ENCODE peak calls at places on chromosomes 6 and 20, in four cellular contexts. J is germinal center, W is EL, M is foreskin melanocyte. T is an unnamed sample.

GRCh38 chr6:33905081-33905609 is 101.3 kb upstream of the MLN start:
- DNase-seq in J (no peak), W (no peak), M (no peak), T (no peak)

GRCh38 chr20:18928626-18929025 is 115.0 kb downstream of the SCP2D1 start:
- DNase-seq in J (no peak), W (no peak), M (no peak), T (no peak)

GRCh38 chr20:38805502-38805957 is at the start of gene PPP1R16B:
- DNase-seq in J (peak), W (peak), M (no peak), T (no peak)

GRCh38 chr20:8155229-8155628 is 23.2 kb downstream of the PLCB1 start:
- DNase-seq in J (no peak), W (peak), M (no peak), T (no peak)

GRCh38 chr6:144104898-144105487 is 9.6 kb upstream of the SF3B5 start:
- DNase-seq in J (peak), W (peak), M (peak), T (peak)

GRCh38 chr6:128465368-128466343 is 54.7 kb downstream of the PTPRK start:
- DNase-seq in J (no peak), W (no peak), M (no peak), T (no peak)

GRCh38 chr20:57476073-57476526 is 48.8 kb downstream of the CTCFL start:
- DNase-seq in J (peak), W (no peak), M (no peak), T (no peak)

GRCh38 chr6:32868257-32868788 is 14.3 kb downstream of the PSMB9 start:
- DNase-seq in J (peak), W (peak), M (peak), T (peak)

GRCh38 chr6:26575494-26575939 is 21.2 kb upstream of the ABT1 start:
- DNase-seq in J (no peak), W (peak), M (no peak), T (no peak)

GRCh38 chr20:38143238-38143645 is 21.8 kb downstream of the TGM2 start:
- DNase-seq in J (no peak), W (no peak), M (no peak), T (peak)

GRCh38 chr20:7264137-7264536 is 496.7 kb downstream of the BMP2 start:
- DNase-seq in J (no peak), W (no peak), M (no peak), T (peak)

GRCh38 chr6:42041131-42042055 is 8.9 kb upstream of the TAF8 start:
- DNase-seq in J (no peak), W (no peak), M (no peak), T (no peak)

GRCh38 chr6:135250751-135251356 is 69.7 kb downstream of the MYB start:
- DNase-seq in J (no peak), W (no peak), M (no peak), T (no peak)